ENCODE peak calls at places on chromosomes 6 and 20, in five cellular contexts. One of them, this sample, is unnamed.

GRCh38 chr6:6975395-6976111 is 132.2 kb upstream of the RREB1 start:
- DNase-seq in hepatocyte: no peak
- DNase-seq in ovary: no peak
- DNase-seq in fibroblast of lung: no peak
- DNase-seq in neural progenitor cell: no peak
- DNase-seq in this sample: no peak

GRCh38 chr6:35496036-35496850 is 636 bp downstream of the TEAD3 start:
- DNase-seq in hepatocyte: peak; percentile 85
- DNase-seq in ovary: peak; percentile 80
- DNase-seq in fibroblast of lung: no peak
- DNase-seq in neural progenitor cell: peak; percentile 77
- DNase-seq in this sample: peak; percentile 83

GRCh38 chr6:158039571-158040050 is 57.9 kb downstream of the SYNJ2 start:
- DNase-seq in hepatocyte: no peak
- DNase-seq in ovary: no peak
- DNase-seq in fibroblast of lung: no peak
- DNase-seq in neural progenitor cell: no peak
- DNase-seq in this sample: peak; percentile 51

GRCh38 chr20:53642196-53643030 is 48.8 kb upstream of the ZNF217 start:
- DNase-seq in hepatocyte: peak; percentile 71
- DNase-seq in ovary: no peak
- DNase-seq in fibroblast of lung: no peak
- DNase-seq in neural progenitor cell: peak; percentile 65
- DNase-seq in this sample: no peak

GRCh38 chr6:145838305-145838704 is 23.7 kb upstream of the FBXO30 start:
- DNase-seq in hepatocyte: no peak
- DNase-seq in ovary: no peak
- DNase-seq in fibroblast of lung: no peak
- DNase-seq in neural progenitor cell: no peak
- DNase-seq in this sample: no peak

GRCh38 chr6:148044921-148045320 is 297.7 kb upstream of the SASH1 start:
- DNase-seq in hepatocyte: no peak
- DNase-seq in ovary: no peak
- DNase-seq in fibroblast of lung: peak; percentile 16
- DNase-seq in neural progenitor cell: no peak
- DNase-seq in this sample: no peak

GRCh38 chr6:121800047-121800446 is 364.6 kb downstream of the GJA1 start:
- DNase-seq in hepatocyte: no peak
- DNase-seq in ovary: no peak
- DNase-seq in fibroblast of lung: no peak
- DNase-seq in neural progenitor cell: no peak
- DNase-seq in this sample: no peak

GRCh38 chr6:10451828-10452509 is 37.1 kb upstream of the TFAP2A start:
- DNase-seq in hepatocyte: peak; percentile 51
- DNase-seq in ovary: no peak
- DNase-seq in fibroblast of lung: peak; percentile 38
- DNase-seq in neural progenitor cell: no peak
- DNase-seq in this sample: peak; percentile 93

GRCh38 chr6:112618796-112619195 is 271.7 kb downstream of the RFPL4B start:
- DNase-seq in hepatocyte: peak; percentile 18
- DNase-seq in ovary: peak; percentile 27
- DNase-seq in fibroblast of lung: peak; percentile 26
- DNase-seq in neural progenitor cell: peak; percentile 50
- DNase-seq in this sample: no peak

GRCh38 chr6:156657311-156657710 is 119.9 kb upstream of the ARID1B start:
- DNase-seq in hepatocyte: no peak
- DNase-seq in ovary: no peak
- DNase-seq in fibroblast of lung: no peak
- DNase-seq in neural progenitor cell: peak; percentile 26
- DNase-seq in this sample: no peak

GRCh38 chr6:74253261-74253660 is 557.3 kb downstream of the CD109 start:
- DNase-seq in hepatocyte: no peak
- DNase-seq in ovary: no peak
- DNase-seq in fibroblast of lung: no peak
- DNase-seq in neural progenitor cell: no peak
- DNase-seq in this sample: no peak

GRCh38 chr6:147449405-147450161 is 58.9 kb upstream of the SAMD5 start:
- DNase-seq in hepatocyte: no peak
- DNase-seq in ovary: no peak
- DNase-seq in fibroblast of lung: no peak
- DNase-seq in neural progenitor cell: no peak
- DNase-seq in this sample: no peak

GRCh38 chr20:25309395-25310267 is 61.7 kb downstream of the PYGB start:
- DNase-seq in hepatocyte: peak; percentile 83
- DNase-seq in ovary: no peak
- DNase-seq in fibroblast of lung: peak; percentile 90
- DNase-seq in neural progenitor cell: no peak
- DNase-seq in this sample: peak; percentile 75

GRCh38 chr20:39538317-39538716 is 576.2 kb downstream of the DHX35 start:
- DNase-seq in hepatocyte: no peak
- DNase-seq in ovary: no peak
- DNase-seq in fibroblast of lung: no peak
- DNase-seq in neural progenitor cell: no peak
- DNase-seq in this sample: no peak

GRCh38 chr6:14060971-14061370 is 56.6 kb upstream of the CD83 start:
- DNase-seq in hepatocyte: no peak
- DNase-seq in ovary: no peak
- DNase-seq in fibroblast of lung: no peak
- DNase-seq in neural progenitor cell: no peak
- DNase-seq in this sample: no peak

GRCh38 chr6:142926494-142927273 is 18.3 kb downstream of the HIVEP2 start:
- DNase-seq in hepatocyte: peak; percentile 87
- DNase-seq in ovary: peak; percentile 92
- DNase-seq in fibroblast of lung: peak; percentile 94
- DNase-seq in neural progenitor cell: peak; percentile 80
- DNase-seq in this sample: peak; percentile 90

GRCh38 chr6:4896401-4896800 is 107.4 kb downstream of the RPP40 start:
- DNase-seq in hepatocyte: no peak
- DNase-seq in ovary: no peak
- DNase-seq in fibroblast of lung: no peak
- DNase-seq in neural progenitor cell: no peak
- DNase-seq in this sample: no peak

GRCh38 chr6:77880501-77880900 is 227.7 kb downstream of the MEI4 start:
- DNase-seq in hepatocyte: peak; percentile 16
- DNase-seq in ovary: no peak
- DNase-seq in fibroblast of lung: no peak
- DNase-seq in neural progenitor cell: no peak
- DNase-seq in this sample: no peak

GRCh38 chr20:53494753-53495152 is 98.9 kb downstream of the ZNF217 start:
- DNase-seq in hepatocyte: no peak
- DNase-seq in ovary: no peak
- DNase-seq in fibroblast of lung: no peak
- DNase-seq in neural progenitor cell: no peak
- DNase-seq in this sample: no peak

GRCh38 chr6:161169690-161170089 is 104.2 kb downstream of the AGPAT4 start:
- DNase-seq in hepatocyte: peak; percentile 37
- DNase-seq in ovary: peak; percentile 46
- DNase-seq in fibroblast of lung: peak; percentile 60
- DNase-seq in neural progenitor cell: no peak
- DNase-seq in this sample: no peak

GRCh38 chr6:108677894-108678293 is 117.2 kb downstream of the FOXO3 start:
- DNase-seq in hepatocyte: no peak
- DNase-seq in ovary: no peak
- DNase-seq in fibroblast of lung: no peak
- DNase-seq in neural progenitor cell: no peak
- DNase-seq in this sample: no peak
- H3K4me1 ChIP-seq in hepatocyte: peaks cover 40% of the 10 kb centered on the region
- H3K4me1 ChIP-seq in ovary: peaks cover 27% of the 10 kb centered on the region
- H3K4me1 ChIP-seq in fibroblast of lung: peaks cover 25% of the 10 kb centered on the region
- H3K4me1 ChIP-seq in neural progenitor cell: no peaks in the 10 kb centered on the region
- H3K4me1 ChIP-seq in this sample: peaks cover 41% of the 10 kb centered on the region

GRCh38 chr20:7161690-7162089 is 394.2 kb downstream of the BMP2 start:
- DNase-seq in hepatocyte: peak; percentile 53
- DNase-seq in ovary: no peak
- DNase-seq in fibroblast of lung: peak; percentile 24
- DNase-seq in neural progenitor cell: peak; percentile 32
- DNase-seq in this sample: no peak
- TF ChIP-seq CTCF in hepatocyte: peak; percentile 63
- TF ChIP-seq CTCF in ovary: no peak
- TF ChIP-seq CTCF in fibroblast of lung: no peak
- TF ChIP-seq CTCF in neural progenitor cell: peak; percentile 65
- TF ChIP-seq CTCF in this sample: peak; percentile 33

GRCh38 chr20:19975436-19975799 is 41.7 kb upstream of the NAA20 start:
- DNase-seq in hepatocyte: no peak
- DNase-seq in ovary: peak; percentile 32
- DNase-seq in fibroblast of lung: peak; percentile 57
- DNase-seq in neural progenitor cell: no peak
- DNase-seq in this sample: peak; percentile 71

GRCh38 chr20:19976595-19977372 is 40.4 kb upstream of the NAA20 start:
- DNase-seq in hepatocyte: peak; percentile 62
- DNase-seq in ovary: peak; percentile 58
- DNase-seq in fibroblast of lung: peak; percentile 84
- DNase-seq in neural progenitor cell: peak; percentile 60
- DNase-seq in this sample: peak; percentile 84

GRCh38 chr20:19973920-19974620 is 43.1 kb upstream of the NAA20 start:
- DNase-seq in hepatocyte: peak; percentile 60
- DNase-seq in ovary: peak; percentile 72
- DNase-seq in fibroblast of lung: peak; percentile 88
- DNase-seq in neural progenitor cell: no peak
- DNase-seq in this sample: peak; percentile 71

GRCh38 chr20:19975901-19976300 is 41.3 kb upstream of the NAA20 start:
- DNase-seq in hepatocyte: no peak
- DNase-seq in ovary: no peak
- DNase-seq in fibroblast of lung: peak; percentile 49
- DNase-seq in neural progenitor cell: no peak
- DNase-seq in this sample: no peak

DNA sequence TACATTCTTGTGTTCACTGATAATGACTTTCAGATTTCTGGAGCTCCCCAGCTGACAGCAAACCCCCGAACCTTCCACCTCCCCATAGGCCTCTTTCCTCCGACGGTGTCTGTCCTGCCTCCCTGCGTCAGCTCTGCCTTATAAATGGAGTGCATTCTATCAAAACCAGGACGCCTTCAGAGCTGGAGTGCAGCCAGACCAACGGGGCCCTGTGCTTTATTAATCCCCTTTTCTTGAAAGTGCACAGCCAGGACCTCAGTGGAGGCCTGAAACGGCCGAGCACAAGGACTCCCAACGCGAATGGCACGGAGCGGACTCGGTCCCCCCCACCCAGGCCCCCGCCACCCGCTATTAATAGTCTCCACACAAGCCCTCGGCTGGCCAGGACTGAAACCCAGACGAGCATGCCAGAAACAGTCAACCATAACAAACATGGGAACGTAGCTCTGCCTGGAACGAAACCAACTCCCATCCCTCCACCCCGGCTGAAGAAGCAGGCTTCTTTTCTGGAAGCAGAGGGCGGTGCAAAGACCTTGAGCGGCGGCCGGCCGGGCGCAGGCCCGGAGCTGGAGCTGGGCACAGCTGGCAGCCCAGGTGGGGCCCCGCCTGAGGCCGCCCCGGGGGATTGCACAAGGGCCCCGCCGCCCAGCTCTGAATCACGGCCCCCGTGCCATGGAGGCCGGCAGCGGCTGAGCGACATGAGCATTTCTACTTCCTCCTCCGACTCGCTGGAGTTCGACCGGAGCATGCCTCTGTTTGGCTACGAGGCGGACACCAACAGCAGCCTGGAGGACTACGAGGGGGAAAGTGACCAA is 42.3 kb upstream of the NAA20 start:
- DNase-seq in hepatocyte: peak; percentile 85
- DNase-seq in ovary: peak; percentile 87
- DNase-seq in fibroblast of lung: peak; percentile 97
- DNase-seq in neural progenitor cell: no peak
- DNase-seq in this sample: peak; percentile 94
- H3K4me1 ChIP-seq in hepatocyte: peaks cover 46% of the 10 kb centered on the region
- H3K4me1 ChIP-seq in ovary: peaks cover 21% of the 10 kb centered on the region
- H3K4me1 ChIP-seq in fibroblast of lung: peaks cover 9% of the 10 kb centered on the region
- H3K4me1 ChIP-seq in neural progenitor cell: peaks cover 20% of the 10 kb centered on the region
- H3K4me1 ChIP-seq in this sample: peaks cover 69% of the 10 kb centered on the region

GRCh38 chr20:3716195-3716834 is 3.9 kb upstream of the SIGLEC1 start:
- DNase-seq in hepatocyte: peak; percentile 73
- DNase-seq in ovary: peak; percentile 52
- DNase-seq in fibroblast of lung: peak; percentile 55
- DNase-seq in neural progenitor cell: peak; percentile 76
- DNase-seq in this sample: peak; percentile 60
- TF ChIP-seq CTCF in hepatocyte: peak; percentile 75
- TF ChIP-seq CTCF in ovary: peak; percentile 47
- TF ChIP-seq CTCF in fibroblast of lung: peak; percentile 74
- TF ChIP-seq CTCF in neural progenitor cell: peak; percentile 86
- TF ChIP-seq CTCF in this sample: peak; percentile 67

GRCh38 chr6:125943528-125944433 is 12.8 kb upstream of the HINT3 start:
- DNase-seq in hepatocyte: no peak
- DNase-seq in ovary: no peak
- DNase-seq in fibroblast of lung: no peak
- DNase-seq in neural progenitor cell: no peak
- DNase-seq in this sample: no peak
- H3K4me1 ChIP-seq in hepatocyte: peaks cover 52% of the 10 kb centered on the region
- H3K4me1 ChIP-seq in ovary: no peaks in the 10 kb centered on the region
- H3K4me1 ChIP-seq in fibroblast of lung: peaks cover 14% of the 10 kb centered on the region
- H3K4me1 ChIP-seq in neural progenitor cell: peaks cover 4% of the 10 kb centered on the region
- H3K4me1 ChIP-seq in this sample: peaks cover 35% of the 10 kb centered on the region

GRCh38 chr20:22582960-22583772 is 1.2 kb downstream of the FOXA2 start:
- DNase-seq in hepatocyte: peak; percentile 62
- DNase-seq in ovary: no peak
- DNase-seq in fibroblast of lung: no peak
- DNase-seq in neural progenitor cell: peak; percentile 66
- DNase-seq in this sample: peak; percentile 76
- TF ChIP-seq CTCF in hepatocyte: no peak
- TF ChIP-seq CTCF in ovary: no peak
- TF ChIP-seq CTCF in fibroblast of lung: no peak
- TF ChIP-seq CTCF in neural progenitor cell: peak; percentile 12
- TF ChIP-seq CTCF in this sample: no peak

GRCh38 chr6:163728442-163729126 is 314.1 kb downstream of the QKI start:
- DNase-seq in hepatocyte: no peak
- DNase-seq in ovary: no peak
- DNase-seq in fibroblast of lung: no peak
- DNase-seq in neural progenitor cell: no peak
- DNase-seq in this sample: peak; percentile 34
- H3K4me1 ChIP-seq in hepatocyte: no peaks in the 10 kb centered on the region
- H3K4me1 ChIP-seq in ovary: no peaks in the 10 kb centered on the region
- H3K4me1 ChIP-seq in fibroblast of lung: no peaks in the 10 kb centered on the region
- H3K4me1 ChIP-seq in neural progenitor cell: no peaks in the 10 kb centered on the region
- H3K4me1 ChIP-seq in this sample: no peaks in the 10 kb centered on the region

DNA sequence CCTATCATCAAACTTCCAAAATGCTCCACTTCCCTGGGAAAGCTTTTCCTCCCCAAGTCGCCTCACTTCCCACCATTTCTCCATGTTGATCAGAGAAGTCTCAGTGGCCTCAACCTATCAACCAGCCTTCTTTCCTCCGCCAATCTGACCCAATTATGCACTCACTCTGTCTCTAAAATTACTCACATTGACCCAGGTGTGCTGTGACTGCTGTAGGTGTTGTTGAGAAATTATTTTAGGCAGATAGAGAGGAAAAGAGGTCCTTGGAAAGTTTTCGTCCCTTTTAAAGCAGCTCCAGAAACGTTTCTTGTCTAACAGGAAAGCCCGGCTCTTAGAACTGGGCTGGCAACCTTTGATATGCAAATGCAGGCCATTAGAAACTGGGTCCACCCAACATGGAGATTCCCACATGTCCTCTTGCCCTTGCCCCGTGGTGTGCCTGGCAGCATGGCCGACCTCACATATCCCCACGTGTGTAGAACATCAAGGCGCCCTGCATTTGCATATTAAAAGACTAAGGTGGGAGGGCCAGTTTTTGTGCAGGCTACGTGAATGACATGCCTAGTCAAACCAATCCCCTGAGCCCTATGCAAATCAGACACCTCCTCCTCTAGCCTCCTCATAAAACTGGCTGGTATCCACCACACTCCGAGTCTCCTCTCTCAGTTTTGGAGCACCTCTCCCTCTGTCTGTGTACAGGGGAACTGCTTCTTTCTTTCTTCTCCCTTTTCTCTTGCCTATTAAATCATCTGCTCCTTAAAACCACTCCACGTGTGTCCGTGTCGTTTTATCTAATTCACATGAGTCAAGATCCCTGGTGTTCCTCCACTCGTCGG is 12.9 kb downstream of the IPCEF1 start:
- DNase-seq in hepatocyte: peak; percentile 46
- DNase-seq in ovary: peak; percentile 61
- DNase-seq in fibroblast of lung: peak; percentile 28
- DNase-seq in neural progenitor cell: peak; percentile 46
- DNase-seq in this sample: peak; percentile 81
- TF ChIP-seq CTCF in hepatocyte: peak; percentile 33
- TF ChIP-seq CTCF in ovary: peak; percentile 30
- TF ChIP-seq CTCF in fibroblast of lung: no peak
- TF ChIP-seq CTCF in neural progenitor cell: peak; percentile 28
- TF ChIP-seq CTCF in this sample: peak; percentile 40